ENCODE peak calls at places on chromosomes 7 and 10, in four cellular contexts. One of them, this sample, is unnamed.

GRCh38 chr7:43517464-43517863 is 65.4 kb upstream of the STK17A start:
- DNase-seq in K562: no peak
- DNase-seq in GM12878: no peak
- DNase-seq in HepG2: no peak
- DNase-seq in this sample: no peak

GRCh38 chr7:17781491-17782215 is 158.6 kb downstream of the SNX13 start:
- DNase-seq in GM12878: no peak
- DNase-seq in HepG2: no peak
- DNase-seq in K562: no peak
- DNase-seq in this sample: peak; percentile 12

GRCh38 chr7:42380411-42380810 is 143.4 kb upstream of the GLI3 start:
- DNase-seq in K562: no peak
- DNase-seq in GM12878: no peak
- DNase-seq in HepG2: no peak
- DNase-seq in this sample: no peak

GRCh38 chr10:90732581-90732980 is 125.3 kb downstream of the HTR7 start:
- DNase-seq in HepG2: no peak
- DNase-seq in K562: no peak
- DNase-seq in GM12878: peak; percentile 12
- DNase-seq in this sample: no peak

GRCh38 chr7:110309941-110310340 is 781.0 kb upstream of the LRRN3 start:
- DNase-seq in HepG2: no peak
- DNase-seq in K562: no peak
- DNase-seq in GM12878: no peak
- DNase-seq in this sample: no peak

GRCh38 chr7:90409667-90410066 is 6.4 kb downstream of the CLDN12 start:
- DNase-seq in GM12878: no peak
- DNase-seq in HepG2: peak; percentile 72
- DNase-seq in K562: no peak
- DNase-seq in this sample: no peak

GRCh38 chr7:81014266-81014665 is 95.4 kb upstream of the SEMA3C start:
- DNase-seq in HepG2: no peak
- DNase-seq in K562: no peak
- DNase-seq in GM12878: no peak
- DNase-seq in this sample: no peak

GRCh38 chr7:668139-668871 is 58.2 kb upstream of the DNAAF5 start:
- DNase-seq in GM12878: no peak
- DNase-seq in K562: no peak
- DNase-seq in HepG2: no peak
- DNase-seq in this sample: no peak

GRCh38 chr10:52074505-52074904 is 239.6 kb upstream of the DKK1 start:
- DNase-seq in GM12878: no peak
- DNase-seq in HepG2: no peak
- DNase-seq in K562: no peak
- DNase-seq in this sample: no peak

GRCh38 chr10:96683710-96684109 is 36.6 kb downstream of the PIK3AP1 start:
- DNase-seq in K562: no peak
- DNase-seq in GM12878: no peak
- DNase-seq in HepG2: no peak
- DNase-seq in this sample: no peak

GRCh38 chr10:7610651-7611389 is 55.9 kb downstream of the ITIH5 start:
- DNase-seq in K562: no peak
- DNase-seq in GM12878: no peak
- DNase-seq in HepG2: no peak
- DNase-seq in this sample: peak; percentile 7

GRCh38 chr7:151837285-151838042 is 39.5 kb downstream of the PRKAG2 start:
- DNase-seq in GM12878: no peak
- DNase-seq in K562: no peak
- DNase-seq in HepG2: no peak
- DNase-seq in this sample: no peak

GRCh38 chr7:7103343-7104313 is 78.7 kb upstream of the C1GALT1 start:
- DNase-seq in HepG2: peak; percentile 61
- DNase-seq in K562: peak; percentile 42
- DNase-seq in GM12878: peak; percentile 7
- DNase-seq in this sample: peak; percentile 48

GRCh38 chr7:35714407-35714806 is 19.5 kb upstream of the HERPUD2 start:
- DNase-seq in K562: no peak
- DNase-seq in GM12878: no peak
- DNase-seq in HepG2: no peak
- DNase-seq in this sample: no peak

GRCh38 chr7:133121175-133121844 is 39.4 kb upstream of the CHCHD3 start:
- DNase-seq in K562: no peak
- DNase-seq in GM12878: no peak
- DNase-seq in HepG2: no peak
- DNase-seq in this sample: no peak

GRCh38 chr10:10807106-10807505 is 210.6 kb upstream of the CELF2 start:
- DNase-seq in GM12878: no peak
- DNase-seq in K562: no peak
- DNase-seq in HepG2: no peak
- DNase-seq in this sample: no peak

GRCh38 chr10:43219848-43220247 is 47.0 kb downstream of the RASGEF1A start:
- DNase-seq in HepG2: no peak
- DNase-seq in K562: no peak
- DNase-seq in GM12878: no peak
- DNase-seq in this sample: no peak

GRCh38 chr7:148262721-148263229 is 327.8 kb upstream of the C7orf33 start:
- DNase-seq in HepG2: peak; percentile 17
- DNase-seq in K562: peak; percentile 89
- DNase-seq in GM12878: no peak
- DNase-seq in this sample: peak; percentile 31

GRCh38 chr7:33601884-33602283 is 303.5 kb upstream of the BMPER start:
- DNase-seq in HepG2: no peak
- DNase-seq in K562: no peak
- DNase-seq in GM12878: no peak
- DNase-seq in this sample: no peak

GRCh38 chr7:8938036-8938435 is 504.6 kb downstream of the NXPH1 start:
- DNase-seq in HepG2: no peak
- DNase-seq in K562: no peak
- DNase-seq in GM12878: no peak
- DNase-seq in this sample: no peak

GRCh38 chr7:43196379-43196778 is 83.9 kb downstream of the HECW1 start:
- DNase-seq in HepG2: no peak
- DNase-seq in GM12878: no peak
- DNase-seq in K562: no peak
- DNase-seq in this sample: no peak

GRCh38 chr10:124011464-124011863 is 81.9 kb downstream of the CHST15 start:
- DNase-seq in K562: no peak
- DNase-seq in HepG2: no peak
- DNase-seq in GM12878: no peak
- DNase-seq in this sample: no peak

GRCh38 chr7:151634643-151635042 is 114.9 kb upstream of the RHEB start:
- DNase-seq in HepG2: no peak
- DNase-seq in GM12878: no peak
- DNase-seq in K562: no peak
- DNase-seq in this sample: no peak

GRCh38 chr7:129845178-129845971 is 107.4 kb downstream of the UBE2H start:
- DNase-seq in GM12878: no peak
- DNase-seq in K562: no peak
- DNase-seq in HepG2: no peak
- DNase-seq in this sample: peak; percentile 65

GRCh38 chr7:36638586-36639265 is 85.6 kb downstream of the AOAH start:
- DNase-seq in K562: no peak
- DNase-seq in GM12878: no peak
- DNase-seq in HepG2: no peak
- DNase-seq in this sample: no peak

GRCh38 chr10:100872034-100872791 is 40.5 kb upstream of the SLF2 start:
- DNase-seq in K562: peak; percentile 78
- DNase-seq in GM12878: no peak
- DNase-seq in HepG2: no peak
- DNase-seq in this sample: peak; percentile 51

GRCh38 chr10:31484407-31485135 is 165.6 kb downstream of the ZEB1 start:
- DNase-seq in K562: no peak
- DNase-seq in GM12878: no peak
- DNase-seq in HepG2: no peak
- DNase-seq in this sample: no peak

GRCh38 chr10:82683989-82684388 is 809.0 kb downstream of the NRG3 start:
- DNase-seq in GM12878: no peak
- DNase-seq in K562: no peak
- DNase-seq in HepG2: no peak
- DNase-seq in this sample: no peak

GRCh38 chr10:3830946-3831345 is 45.9 kb upstream of the KLF6 start:
- DNase-seq in HepG2: peak; percentile 71
- DNase-seq in K562: no peak
- DNase-seq in GM12878: no peak
- DNase-seq in this sample: no peak

GRCh38 chr10:117004627-117005453 is at the start of gene SHTN1:
- DNase-seq in GM12878: no peak
- DNase-seq in K562: peak; percentile 73
- DNase-seq in HepG2: peak; percentile 70
- DNase-seq in this sample: peak; percentile 84

GRCh38 chr10:117002206-117002605 is 2.8 kb downstream of the SHTN1 start:
- DNase-seq in GM12878: no peak
- DNase-seq in K562: peak; percentile 16
- DNase-seq in HepG2: no peak
- DNase-seq in this sample: no peak

GRCh38 chr10:117001144-117001543 is 3.8 kb downstream of the SHTN1 start:
- DNase-seq in GM12878: no peak
- DNase-seq in HepG2: no peak
- DNase-seq in K562: no peak
- DNase-seq in this sample: no peak

GRCh38 chr10:117004238-117004626 is 755 bp downstream of the SHTN1 start:
- DNase-seq in HepG2: no peak
- DNase-seq in GM12878: no peak
- DNase-seq in K562: no peak
- DNase-seq in this sample: no peak

DNA sequence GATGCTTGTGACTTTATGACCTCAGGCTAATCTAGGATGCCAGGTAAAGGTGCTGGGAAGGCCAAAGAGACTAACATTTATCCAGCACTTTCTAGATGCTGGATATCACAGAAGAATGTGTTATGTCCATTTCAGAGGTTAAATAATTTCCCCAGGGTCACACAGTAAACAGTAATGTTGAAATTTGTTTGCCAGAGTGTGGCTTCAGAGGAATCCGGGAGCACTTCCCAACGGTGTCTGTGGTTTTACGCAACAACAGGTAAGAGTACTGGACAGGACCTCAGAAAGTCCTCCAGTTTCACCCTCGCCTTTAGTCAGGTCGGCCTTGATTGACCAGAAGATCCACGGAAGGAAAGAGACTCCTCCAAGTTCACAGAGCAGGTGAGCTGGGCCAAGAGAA is 1.7 kb downstream of the SHTN1 start:
- DNase-seq in HepG2: peak; percentile 81
- DNase-seq in GM12878: no peak
- DNase-seq in K562: no peak
- DNase-seq in this sample: no peak
- TF ChIP-seq REST in HepG2: no peak
- TF ChIP-seq REST in GM12878: no peak
- TF ChIP-seq REST in K562: no peak
- TF ChIP-seq REST in this sample: no peak

GRCh38 chr10:131644287-131644686 is 256.5 kb upstream of the PPP2R2D start:
- DNase-seq in GM12878: no peak
- DNase-seq in HepG2: no peak
- DNase-seq in K562: no peak
- DNase-seq in this sample: no peak
- TF ChIP-seq SP1 in GM12878: no peak
- TF ChIP-seq SP1 in HepG2: no peak
- TF ChIP-seq SP1 in K562: no peak
- TF ChIP-seq SP1 in this sample: no peak

DNA sequence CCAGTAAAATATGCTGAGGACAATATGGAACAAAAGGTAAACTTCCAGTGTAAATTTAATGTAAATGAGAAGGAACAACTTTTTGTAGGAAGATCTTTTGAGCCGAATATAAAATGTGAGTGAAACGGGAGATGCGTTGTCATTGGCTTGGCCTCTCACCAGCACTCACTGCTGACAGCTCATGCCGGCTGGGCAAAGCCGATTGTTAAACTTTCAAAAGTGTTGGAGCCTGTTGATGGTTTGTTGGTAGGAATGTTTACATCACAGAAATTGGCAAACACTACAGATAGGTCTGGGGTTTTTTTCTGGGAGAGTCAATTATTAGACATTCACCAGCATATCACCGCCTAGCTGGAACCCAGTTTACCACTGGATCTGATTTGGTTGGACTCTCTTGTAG is 6.1 kb downstream of the PSTK start:
- DNase-seq in K562: no peak
- DNase-seq in GM12878: no peak
- DNase-seq in HepG2: no peak
- DNase-seq in this sample: no peak
- TF ChIP-seq REST in K562: no peak
- TF ChIP-seq REST in GM12878: no peak
- TF ChIP-seq REST in HepG2: no peak
- TF ChIP-seq REST in this sample: no peak

GRCh38 chr10:71471957-71472365 is 75.2 kb downstream of the CDH23 start:
- DNase-seq in GM12878: no peak
- DNase-seq in K562: no peak
- DNase-seq in HepG2: no peak
- DNase-seq in this sample: no peak

GRCh38 chr10:71474702-71475242 is 78.1 kb downstream of the CDH23 start:
- DNase-seq in HepG2: no peak
- DNase-seq in GM12878: no peak
- DNase-seq in K562: no peak
- DNase-seq in this sample: no peak

GRCh38 chr10:71472466-71472865 is 75.7 kb downstream of the CDH23 start:
- DNase-seq in GM12878: no peak
- DNase-seq in K562: no peak
- DNase-seq in HepG2: no peak
- DNase-seq in this sample: no peak

GRCh38 chr10:71473671-71474599 is 77.2 kb downstream of the CDH23 start:
- DNase-seq in GM12878: no peak
- DNase-seq in HepG2: no peak
- DNase-seq in K562: no peak
- DNase-seq in this sample: no peak

DNA sequence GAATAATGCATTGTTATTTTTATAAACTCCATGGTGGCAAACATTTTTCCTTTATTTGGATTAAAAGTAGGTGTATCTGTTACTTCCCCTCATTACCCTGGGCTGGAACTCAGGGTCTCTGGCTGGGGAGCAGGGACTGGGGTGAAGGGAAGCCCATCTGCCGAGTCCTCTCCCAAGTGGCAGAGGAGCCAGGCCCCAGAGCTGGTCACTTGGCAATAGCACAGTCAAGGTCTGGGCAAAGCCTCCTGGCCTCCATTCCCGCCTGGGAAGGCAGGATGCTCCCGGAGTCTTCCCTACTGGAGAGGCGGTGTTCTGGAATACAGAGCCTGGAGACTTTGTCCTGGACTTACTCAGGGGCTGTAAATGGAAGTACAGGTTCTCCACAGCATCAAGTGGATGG is 76.2 kb downstream of the CDH23 start:
- DNase-seq in HepG2: no peak
- DNase-seq in GM12878: no peak
- DNase-seq in K562: no peak
- DNase-seq in this sample: no peak
- TF ChIP-seq SP1 in HepG2: no peak
- TF ChIP-seq SP1 in GM12878: no peak
- TF ChIP-seq SP1 in K562: no peak
- TF ChIP-seq SP1 in this sample: no peak